ENCODE peak calls at places on chromosomes 6 and 20, in six cellular contexts. T, N, U, C, M and F are unnamed samples.

GRCh38 chr6:104952911-104953409 is 3.9 kb upstream of the LIN28B start:
- DNase-seq in T (no peak), N (peak; percentile 9), U (peak; percentile 95), C (no peak), M (peak; percentile 85), F (no peak)

GRCh38 chr6:25882066-25882496 is 8.0 kb upstream of the SLC17A3 start:
- DNase-seq in T (peak; percentile 54), N (peak; percentile 30), U (peak; percentile 93), C (peak; percentile 3), M (peak; percentile 51), F (no peak)

GRCh38 chr6:44257007-44257752 is at the start of gene SLC35B2:
- DNase-seq in T (peak; percentile 69), N (peak; percentile 89), U (peak; percentile 83), C (peak; percentile 82), M (peak; percentile 93), F (no peak)

GRCh38 chr20:57398901-57399535 is 7.8 kb downstream of the RBM38 start:
- DNase-seq in T (no peak), N (no peak), U (no peak), C (no peak), M (peak; percentile 58), F (no peak)

GRCh38 chr6:28137458-28138020 is 4.1 kb upstream of the ZKSCAN8 start:
- DNase-seq in T (peak; percentile 20), N (peak; percentile 25), U (no peak), C (peak; percentile 66), M (no peak), F (no peak)

GRCh38 chr6:132395015-132395597 is 6.2 kb downstream of the MOXD1 start:
- DNase-seq in T (no peak), N (no peak), U (no peak), C (no peak), M (no peak), F (no peak)

GRCh38 chr20:38610521-38610920 is 8.9 kb downstream of the ARHGAP40 start:
- DNase-seq in T (no peak), N (no peak), U (no peak), C (no peak), M (no peak), F (no peak)

GRCh38 chr20:2640260-2640659 is 12.2 kb upstream of the NOP56 start:
- DNase-seq in T (no peak), N (no peak), U (no peak), C (no peak), M (no peak), F (no peak)

GRCh38 chr6:106927531-106928398 is 46.8 kb downstream of the CD24 start:
- DNase-seq in T (peak; percentile 53), N (peak; percentile 79), U (peak; percentile 90), C (peak; percentile 64), M (peak; percentile 87), F (peak; percentile 11)

GRCh38 chr6:36759177-36759757 is 61.6 kb downstream of the RAB44 start:
- DNase-seq in T (peak; percentile 73), N (peak; percentile 92), U (peak; percentile 87), C (peak; percentile 81), M (peak; percentile 87), F (no peak)

GRCh38 chr6:169224716-169225115 is 28.9 kb downstream of the THBS2 start:
- DNase-seq in T (no peak), N (no peak), U (no peak), C (no peak), M (no peak), F (no peak)

GRCh38 chr6:149213829-149214228 is 103.7 kb upstream of the TAB2 start:
- DNase-seq in T (no peak), N (no peak), U (no peak), C (no peak), M (no peak), F (no peak)

GRCh38 chr6:10146723-10147451 is 268.0 kb downstream of the TFAP2A start:
- DNase-seq in T (peak; percentile 57), N (peak; percentile 35), U (peak; percentile 84), C (peak; percentile 74), M (peak; percentile 62), F (no peak)

GRCh38 chr6:79818471-79818870 is 128.9 kb downstream of the ELOVL4 start:
- DNase-seq in T (no peak), N (no peak), U (no peak), C (peak; percentile 36), M (no peak), F (no peak)

GRCh38 chr6:1553562-1554088 is 56.1 kb upstream of the FOXC1 start:
- DNase-seq in T (no peak), N (no peak), U (no peak), C (no peak), M (no peak), F (no peak)

GRCh38 chr20:29689411-29690225 is 1567.8 kb upstream of the DEFB115 start:
- DNase-seq in T (no peak), N (no peak), U (no peak), C (peak; percentile 45), M (no peak), F (no peak)

GRCh38 chr6:111724505-111724904 is 118.8 kb upstream of the TRAF3IP2 start:
- DNase-seq in T (peak; percentile 66), N (no peak), U (no peak), C (no peak), M (no peak), F (no peak)

GRCh38 chr6:84582997-84583396 is 181.4 kb downstream of the TBX18 start:
- DNase-seq in T (no peak), N (no peak), U (no peak), C (peak; percentile 22), M (no peak), F (no peak)

GRCh38 chr6:47922391-47922790 is 140.6 kb downstream of the OPN5 start:
- DNase-seq in T (no peak), N (no peak), U (peak; percentile 60), C (no peak), M (peak; percentile 90), F (no peak)

GRCh38 chr6:4021862-4022715 is 56.8 kb downstream of the FAM217A start:
- DNase-seq in T (no peak), N (no peak), U (no peak), C (no peak), M (no peak), F (no peak)

GRCh38 chr6:135185483-135185882 is 4.4 kb downstream of the MYB start:
- DNase-seq in T (no peak), N (no peak), U (no peak), C (no peak), M (no peak), F (no peak)

GRCh38 chr6:28910901-28911680 is 12.7 kb downstream of the TRIM27 start:
- DNase-seq in T (no peak), N (no peak), U (no peak), C (no peak), M (no peak), F (peak; percentile 41)

GRCh38 chr20:50368813-50369224 is 141.4 kb upstream of the PTPN1 start:
- DNase-seq in T (no peak), N (peak; percentile 56), U (no peak), C (peak; percentile 49), M (no peak), F (no peak)

GRCh38 chr6:77466055-77467028 is 3.1 kb upstream of the HTR1B start:
- DNase-seq in T (peak; percentile 73), N (peak; percentile 86), U (peak; percentile 86), C (peak; percentile 61), M (peak; percentile 79), F (no peak)

GRCh38 chr6:144776031-144776819 is 491.1 kb downstream of the UTRN start:
- DNase-seq in T (no peak), N (no peak), U (no peak), C (no peak), M (no peak), F (no peak)

GRCh38 chr6:161658216-161658615 is 384.4 kb upstream of the AGPAT4 start:
- DNase-seq in T (no peak), N (no peak), U (no peak), C (no peak), M (no peak), F (no peak)

GRCh38 chr6:163200299-163201093 is 214.0 kb upstream of the QKI start:
- DNase-seq in T (no peak), N (no peak), U (no peak), C (no peak), M (no peak), F (no peak)

DNA sequence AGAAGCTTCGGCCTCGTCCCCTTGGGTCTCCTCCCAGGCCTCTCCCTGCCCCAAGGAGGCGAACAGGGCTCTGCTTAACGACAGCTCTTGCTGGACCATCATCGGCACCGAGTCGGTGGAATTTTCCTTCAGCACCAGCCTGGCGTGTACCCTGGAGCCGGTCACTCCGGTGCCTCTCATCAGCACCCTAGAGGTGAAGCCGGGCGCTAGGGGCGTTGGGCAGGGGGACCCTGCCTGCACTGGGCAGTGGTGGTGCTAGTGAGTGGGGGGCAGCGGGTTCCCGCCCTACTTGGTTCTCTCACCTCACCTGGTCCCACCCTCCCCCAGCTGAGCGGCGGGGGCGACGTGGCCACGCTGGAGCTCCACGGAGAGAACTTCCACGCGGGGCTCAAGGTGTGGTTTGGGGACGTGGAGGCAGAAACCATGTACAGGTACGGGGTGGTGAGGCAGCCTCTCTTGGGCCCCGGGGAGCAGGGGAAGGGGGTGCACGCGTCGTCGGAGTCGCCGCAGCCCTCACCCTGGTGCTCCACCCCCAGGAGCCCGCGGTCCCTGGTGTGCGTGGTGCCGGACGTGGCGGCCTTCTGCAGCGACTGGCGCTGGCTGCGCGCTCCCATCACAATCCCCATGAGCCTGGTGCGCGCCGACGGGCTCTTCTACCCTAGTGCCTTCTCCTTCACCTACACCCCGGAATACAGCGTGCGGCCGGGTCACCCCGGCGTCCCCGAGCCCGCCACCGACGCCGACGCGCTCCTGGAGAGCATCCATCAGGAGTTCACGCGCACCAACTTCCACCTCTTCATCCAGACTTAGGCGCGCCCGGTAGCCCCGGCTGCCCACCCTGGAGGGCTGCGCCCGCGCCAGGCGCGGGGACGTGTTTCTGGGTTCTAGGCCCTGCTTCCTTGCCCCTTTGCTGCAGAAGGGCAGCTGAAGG is 8.3 kb upstream of the MATN4 start:
- DNase-seq in T (no peak), N (no peak), U (no peak), C (no peak), M (no peak), F (no peak)
- TF ChIP-seq EZH2 in T (no peak), N (no peak), U (no peak), C (no peak), M (no peak), F (no peak)

GRCh38 chr6:40588070-40588384 is 863 bp upstream of the LRFN2 start:
- DNase-seq in T (no peak), N (no peak), U (no peak), C (no peak), M (no peak), F (no peak)
- TF ChIP-seq CTCF in T (no peak), N (peak; percentile 53), U (no peak), C (no peak), M (no peak), F (no peak)

GRCh38 chr20:22582960-22583772 is 1.2 kb downstream of the FOXA2 start:
- DNase-seq in T (no peak), N (peak; percentile 62), U (peak; percentile 49), C (no peak), M (peak; percentile 66), F (no peak)
- H3K4me3 ChIP-seq in T (no peak overlapping the region), N (peak overlapping the region; percentile 54), U (peak overlapping the region; percentile 49), C (no peak overlapping the region), M (peak overlapping the region; percentile 32), F (peak overlapping the region; percentile 65)

DNA sequence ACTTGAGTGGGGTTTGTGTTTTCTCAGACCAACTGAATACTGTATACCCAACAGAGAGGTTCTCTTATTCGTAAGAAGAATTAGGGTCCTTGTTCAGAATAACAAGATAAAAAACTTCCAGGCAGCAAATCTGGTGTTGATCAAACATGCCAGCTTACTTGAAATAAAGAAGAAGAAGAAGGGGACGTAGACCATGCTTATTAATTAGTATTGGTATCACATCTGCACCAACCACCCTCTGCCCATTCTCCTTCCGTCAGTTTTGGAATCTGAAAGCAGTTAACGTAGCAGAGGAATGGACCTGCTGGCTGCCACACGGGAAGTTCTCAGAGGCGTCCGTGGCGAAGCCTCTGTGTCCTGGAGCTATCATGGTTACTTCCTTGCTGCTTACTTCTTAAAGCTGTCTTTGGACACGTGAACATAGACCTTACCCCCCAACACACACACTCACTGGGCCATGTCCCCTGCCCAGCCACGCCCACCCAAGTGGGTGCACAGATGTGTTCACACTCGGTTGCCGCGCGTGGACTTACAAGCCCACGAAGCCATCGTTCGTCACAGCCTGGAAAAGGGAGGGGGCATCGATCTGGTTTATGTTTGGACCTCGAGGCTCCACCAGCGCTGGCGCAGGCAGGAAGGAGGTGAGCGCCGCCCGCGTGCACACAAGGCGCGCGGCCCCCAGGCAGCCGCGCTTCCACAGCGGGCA is 4.1 kb upstream of the DLL1 start:
- DNase-seq in T (no peak), N (no peak), U (no peak), C (no peak), M (no peak), F (no peak)
- TF ChIP-seq EZH2 in T (no peak), N (no peak), U (peak; percentile 59), C (no peak), M (no peak), F (no peak)